ENCODE peak calls at places on chromosomes 1 and 21, in five cellular contexts. One of them, this sample, is unnamed. For H3K27me3, the result is how much of the 10 kb centered on the place peaks cover.

GRCh38 chr1:3074297-3074741 is 5.3 kb downstream of the PRDM16 start:
- DNase-seq in heart left ventricle: no peak
- DNase-seq in breast epithelium: no peak
- DNase-seq in body of pancreas: peak
- DNase-seq in IMR-90: no peak
- DNase-seq in this sample: no peak

GRCh38 chr1:115642168-115643072 is 650 bp downstream of the VANGL1 start:
- DNase-seq in heart left ventricle: peak
- DNase-seq in breast epithelium: no peak
- DNase-seq in body of pancreas: peak
- DNase-seq in IMR-90: peak
- DNase-seq in this sample: no peak

GRCh38 chr1:62285984-62286481 is 33.2 kb downstream of the KANK4 start:
- DNase-seq in heart left ventricle: no peak
- DNase-seq in breast epithelium: no peak
- DNase-seq in body of pancreas: peak
- DNase-seq in IMR-90: no peak
- DNase-seq in this sample: no peak

GRCh38 chr21:31473685-31474345 is 129.8 kb upstream of the TIAM1 start:
- DNase-seq in heart left ventricle: no peak
- DNase-seq in breast epithelium: no peak
- DNase-seq in body of pancreas: no peak
- DNase-seq in IMR-90: no peak
- DNase-seq in this sample: no peak

GRCh38 chr1:164813781-164814180 is 254.8 kb downstream of the PBX1 start:
- DNase-seq in heart left ventricle: no peak
- DNase-seq in breast epithelium: no peak
- DNase-seq in body of pancreas: no peak
- DNase-seq in IMR-90: no peak
- DNase-seq in this sample: no peak

GRCh38 chr1:244970236-244970652 is 105.9 kb upstream of the HNRNPU start:
- DNase-seq in heart left ventricle: peak
- DNase-seq in breast epithelium: peak
- DNase-seq in body of pancreas: peak
- DNase-seq in IMR-90: peak
- DNase-seq in this sample: peak

GRCh38 chr1:20837554-20838192 is 50.6 kb upstream of the HP1BP3 start:
- DNase-seq in heart left ventricle: no peak
- DNase-seq in breast epithelium: no peak
- DNase-seq in body of pancreas: no peak
- DNase-seq in IMR-90: no peak
- DNase-seq in this sample: no peak

GRCh38 chr1:202135221-202135721 is 9.3 kb downstream of the ARL8A start:
- DNase-seq in heart left ventricle: no peak
- DNase-seq in breast epithelium: peak
- DNase-seq in body of pancreas: peak
- DNase-seq in IMR-90: peak
- DNase-seq in this sample: peak

GRCh38 chr1:211579434-211580302 is 707 bp upstream of the SLC30A1 start:
- DNase-seq in heart left ventricle: no peak
- DNase-seq in breast epithelium: no peak
- DNase-seq in body of pancreas: peak
- DNase-seq in IMR-90: peak
- DNase-seq in this sample: no peak

GRCh38 chr1:1118893-1119220 is 3.0 kb upstream of the C1orf159 start:
- DNase-seq in heart left ventricle: peak
- DNase-seq in breast epithelium: no peak
- DNase-seq in body of pancreas: no peak
- DNase-seq in IMR-90: no peak
- DNase-seq in this sample: no peak

GRCh38 chr1:87594736-87595383 is 266.2 kb downstream of the LMO4 start:
- DNase-seq in heart left ventricle: no peak
- DNase-seq in breast epithelium: no peak
- DNase-seq in body of pancreas: no peak
- DNase-seq in IMR-90: no peak
- DNase-seq in this sample: no peak

GRCh38 chr1:25080294-25081209 is 150.5 kb upstream of the RUNX3 start:
- DNase-seq in heart left ventricle: no peak
- DNase-seq in breast epithelium: no peak
- DNase-seq in body of pancreas: peak
- DNase-seq in IMR-90: peak
- DNase-seq in this sample: no peak

GRCh38 chr1:213374369-213374768 is 323.3 kb downstream of the RPS6KC1 start:
- DNase-seq in heart left ventricle: no peak
- DNase-seq in breast epithelium: peak
- DNase-seq in body of pancreas: peak
- DNase-seq in IMR-90: peak
- DNase-seq in this sample: no peak

GRCh38 chr1:220843481-220844011 is 35.7 kb upstream of the HLX start:
- DNase-seq in heart left ventricle: no peak
- DNase-seq in breast epithelium: no peak
- DNase-seq in body of pancreas: no peak
- DNase-seq in IMR-90: peak
- DNase-seq in this sample: no peak

GRCh38 chr1:41412748-41413147 is 51.5 kb downstream of the FOXO6 start:
- DNase-seq in heart left ventricle: no peak
- DNase-seq in breast epithelium: no peak
- DNase-seq in body of pancreas: no peak
- DNase-seq in IMR-90: no peak
- DNase-seq in this sample: no peak

GRCh38 chr1:109327285-109327684 is 20.5 kb upstream of the MYBPHL start:
- DNase-seq in heart left ventricle: no peak
- DNase-seq in breast epithelium: no peak
- DNase-seq in body of pancreas: no peak
- DNase-seq in IMR-90: no peak
- DNase-seq in this sample: no peak

GRCh38 chr1:74579425-74579824 is 67.0 kb upstream of the LRRC53 start:
- DNase-seq in heart left ventricle: no peak
- DNase-seq in breast epithelium: no peak
- DNase-seq in body of pancreas: no peak
- DNase-seq in IMR-90: no peak
- DNase-seq in this sample: no peak

GRCh38 chr1:215518594-215518993 is 48.5 kb upstream of the KCTD3 start:
- DNase-seq in heart left ventricle: no peak
- DNase-seq in breast epithelium: no peak
- DNase-seq in body of pancreas: no peak
- DNase-seq in IMR-90: no peak
- DNase-seq in this sample: no peak

GRCh38 chr1:14666376-14666775 is 67.9 kb downstream of the KAZN start:
- DNase-seq in heart left ventricle: no peak
- DNase-seq in breast epithelium: no peak
- DNase-seq in body of pancreas: no peak
- DNase-seq in IMR-90: no peak
- DNase-seq in this sample: no peak

GRCh38 chr21:38212716-38213115 is 44.1 kb upstream of the KCNJ15 start:
- DNase-seq in heart left ventricle: no peak
- DNase-seq in breast epithelium: no peak
- DNase-seq in body of pancreas: no peak
- DNase-seq in IMR-90: no peak
- DNase-seq in this sample: no peak

GRCh38 chr1:149845416-149845815 is 54.0 kb upstream of the BOLA1 start:
- DNase-seq in heart left ventricle: no peak
- DNase-seq in breast epithelium: no peak
- DNase-seq in body of pancreas: no peak
- DNase-seq in IMR-90: no peak
- DNase-seq in this sample: no peak

GRCh38 chr1:37472281-37472680 is 2.1 kb upstream of the ZC3H12A start:
- DNase-seq in heart left ventricle: no peak
- DNase-seq in breast epithelium: no peak
- DNase-seq in body of pancreas: no peak
- DNase-seq in IMR-90: no peak
- DNase-seq in this sample: no peak

GRCh38 chr21:44312089-44312488 is 12.2 kb downstream of the PFKL start:
- DNase-seq in heart left ventricle: no peak
- DNase-seq in breast epithelium: no peak
- DNase-seq in body of pancreas: no peak
- DNase-seq in IMR-90: no peak
- DNase-seq in this sample: no peak
- H3K4me3 ChIP-seq in heart left ventricle: no peak
- H3K4me3 ChIP-seq in breast epithelium: no peak
- H3K4me3 ChIP-seq in body of pancreas: no peak
- H3K4me3 ChIP-seq in IMR-90: no peak
- H3K4me3 ChIP-seq in this sample: no peak

DNA sequence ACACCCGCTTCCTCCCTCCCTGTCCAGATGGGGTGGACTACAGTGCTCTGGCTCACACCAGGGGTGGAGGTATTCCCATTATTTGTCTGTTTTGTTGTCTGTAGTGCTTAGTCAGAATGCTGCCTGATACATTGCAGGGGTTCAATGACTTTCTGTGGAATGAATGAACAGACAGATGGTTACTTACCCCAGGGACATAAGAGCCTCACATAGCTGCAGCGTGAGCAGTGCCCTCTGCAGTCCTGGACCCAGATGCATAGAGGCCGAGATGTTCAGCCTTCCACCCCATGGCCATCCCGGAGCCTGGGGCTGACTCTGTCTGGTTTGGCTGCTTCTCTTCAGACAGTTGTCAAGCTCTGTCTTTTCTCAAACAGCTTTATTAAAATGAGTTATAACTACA is 13.1 kb upstream of the F3 start:
- DNase-seq in heart left ventricle: no peak
- DNase-seq in breast epithelium: no peak
- DNase-seq in body of pancreas: no peak
- DNase-seq in IMR-90: no peak
- DNase-seq in this sample: no peak
- TF ChIP-seq CTCF in heart left ventricle: no peak
- TF ChIP-seq CTCF in breast epithelium: no peak
- TF ChIP-seq CTCF in body of pancreas: no peak
- TF ChIP-seq CTCF in IMR-90: no peak
- TF ChIP-seq CTCF in this sample: no peak

DNA sequence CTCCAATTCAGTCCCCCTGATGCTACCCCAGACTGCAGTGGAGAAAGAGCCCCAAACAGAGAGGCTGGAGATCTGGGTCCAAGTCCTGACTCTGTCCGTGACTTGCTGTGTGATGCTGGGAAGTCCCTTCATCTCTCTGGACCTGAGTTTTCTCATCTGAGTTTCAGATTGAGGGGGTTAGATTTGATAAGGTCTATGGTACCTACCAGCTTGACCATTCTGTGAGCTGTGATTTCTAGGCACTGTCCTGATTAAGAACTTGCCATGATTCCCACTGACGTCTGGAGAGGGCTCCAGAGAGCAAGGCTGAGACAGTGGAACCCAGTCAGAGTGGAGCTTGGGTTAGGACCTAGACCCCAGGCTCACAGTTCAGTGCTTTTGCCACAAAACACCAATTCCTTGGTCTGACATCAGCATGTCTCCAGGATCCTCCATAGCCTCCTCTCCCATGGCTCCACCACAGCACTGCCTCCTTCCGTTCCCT is 43.8 kb upstream of the DMBX1 start:
- DNase-seq in heart left ventricle: peak
- DNase-seq in breast epithelium: no peak
- DNase-seq in body of pancreas: no peak
- DNase-seq in IMR-90: no peak
- DNase-seq in this sample: no peak
- H3K27me3 ChIP-seq in heart left ventricle: under half
- H3K27me3 ChIP-seq in breast epithelium: under half
- H3K27me3 ChIP-seq in body of pancreas: under half
- H3K27me3 ChIP-seq in IMR-90: half or more
- H3K27me3 ChIP-seq in this sample: half or more

GRCh38 chr1:116911166-116911553 is 1.4 kb downstream of the PTGFRN start:
- DNase-seq in heart left ventricle: no peak
- DNase-seq in breast epithelium: no peak
- DNase-seq in body of pancreas: no peak
- DNase-seq in IMR-90: no peak
- DNase-seq in this sample: no peak
- H3K4me3 ChIP-seq in heart left ventricle: peak
- H3K4me3 ChIP-seq in breast epithelium: peak
- H3K4me3 ChIP-seq in body of pancreas: peak
- H3K4me3 ChIP-seq in IMR-90: no peak
- H3K4me3 ChIP-seq in this sample: no peak

DNA sequence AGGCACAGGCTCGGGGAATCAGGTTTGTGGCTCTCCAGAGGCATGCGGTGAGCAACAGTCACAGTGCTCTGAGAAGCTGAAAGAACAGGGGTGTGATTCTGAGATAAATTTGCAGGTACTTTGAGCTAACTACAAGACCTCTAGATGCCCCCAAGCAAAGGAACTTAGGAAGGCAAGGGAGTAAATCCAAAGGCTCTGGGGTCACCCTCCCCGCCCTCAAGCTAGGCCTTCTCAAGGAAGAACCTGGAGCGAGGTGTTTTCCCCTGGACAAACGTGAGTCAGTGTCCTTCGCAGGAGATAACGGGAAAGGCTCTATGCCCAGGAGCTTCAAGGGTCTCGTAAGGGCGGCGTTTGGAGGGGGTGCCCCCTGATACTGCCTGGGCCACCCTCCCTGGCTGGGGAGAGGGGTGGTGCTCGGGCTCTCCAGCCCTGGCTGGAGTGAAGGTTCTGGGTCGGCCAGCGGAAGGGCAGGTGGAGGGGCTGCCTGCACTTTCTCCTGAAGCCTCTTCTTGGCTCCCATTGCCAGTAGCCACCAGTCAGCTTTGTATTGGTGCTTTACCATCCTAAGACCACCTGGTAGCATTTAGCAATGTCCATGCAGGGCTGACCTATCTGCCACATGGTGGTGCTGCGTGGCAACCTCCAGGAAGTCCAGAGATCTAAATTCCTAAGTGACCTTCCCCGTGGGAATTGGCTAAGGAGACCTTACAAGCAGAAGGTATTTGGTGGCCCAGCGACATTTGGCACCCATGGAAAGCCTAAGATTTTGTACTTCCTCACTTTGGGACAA is 44.0 kb downstream of the GPR161 start:
- DNase-seq in heart left ventricle: no peak
- DNase-seq in breast epithelium: no peak
- DNase-seq in body of pancreas: peak
- DNase-seq in IMR-90: no peak
- DNase-seq in this sample: no peak
- TF ChIP-seq CTCF in heart left ventricle: peak
- TF ChIP-seq CTCF in breast epithelium: no peak
- TF ChIP-seq CTCF in body of pancreas: peak
- TF ChIP-seq CTCF in IMR-90: peak
- TF ChIP-seq CTCF in this sample: peak

GRCh38 chr1:78275906-78276690 is 214.7 kb upstream of the PTGFR start:
- DNase-seq in heart left ventricle: no peak
- DNase-seq in breast epithelium: no peak
- DNase-seq in body of pancreas: no peak
- DNase-seq in IMR-90: no peak
- DNase-seq in this sample: no peak
- H3K27me3 ChIP-seq in heart left ventricle: under half
- H3K27me3 ChIP-seq in breast epithelium: under half
- H3K27me3 ChIP-seq in body of pancreas: under half
- H3K27me3 ChIP-seq in IMR-90: under half
- H3K27me3 ChIP-seq in this sample: under half

DNA sequence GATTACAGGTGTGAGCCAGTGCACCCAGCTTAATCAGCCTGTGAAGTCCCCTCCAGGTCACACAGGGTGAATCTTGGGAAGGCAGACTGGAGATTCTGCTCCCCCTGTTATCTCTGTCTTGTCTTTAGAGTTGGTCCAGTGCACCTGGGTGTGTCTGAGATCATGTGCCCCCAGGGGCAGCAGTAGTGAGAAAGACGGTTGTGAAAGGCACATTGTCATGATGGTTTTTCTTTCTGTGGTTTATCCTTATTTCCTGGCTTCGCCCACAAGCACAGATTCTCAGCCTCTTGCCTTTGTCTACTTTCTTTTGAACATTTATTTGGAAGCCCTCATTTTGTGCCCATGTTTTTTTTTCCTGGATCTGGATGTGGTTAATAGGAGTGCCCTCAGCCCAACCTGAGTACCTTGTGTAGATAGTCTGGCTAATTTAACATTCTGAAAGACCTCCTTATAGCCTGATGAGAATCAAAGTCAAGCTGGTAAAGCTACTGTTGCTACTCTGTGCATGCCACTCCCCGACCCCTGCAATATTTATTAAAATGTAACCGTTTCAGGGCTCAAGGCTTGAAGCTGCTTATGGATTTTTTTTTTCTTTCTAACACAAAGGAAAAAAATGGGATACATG is 23.7 kb downstream of the UCK2 start:
- DNase-seq in heart left ventricle: no peak
- DNase-seq in breast epithelium: peak
- DNase-seq in body of pancreas: no peak
- DNase-seq in IMR-90: peak
- DNase-seq in this sample: no peak
- H3K4me3 ChIP-seq in heart left ventricle: no peak
- H3K4me3 ChIP-seq in breast epithelium: no peak
- H3K4me3 ChIP-seq in body of pancreas: no peak
- H3K4me3 ChIP-seq in IMR-90: no peak
- H3K4me3 ChIP-seq in this sample: no peak